ENCODE peak calls at places on chromosome 16, in five cellular contexts. L is psoas muscle, U is ovary, N is mucosa of descending colon, F is A549. B is an unnamed sample.

GRCh38 chr16:84005391-84005790 is 37.2 kb downstream of the SLC38A8 start:
- DNase-seq in N (no peak), F (no peak), L (no peak), U (no peak), B (no peak)

GRCh38 chr16:77775911-77776909 is 12.2 kb upstream of the VAT1L start:
- DNase-seq in L (no peak), F (no peak), U (no peak), N (no peak), B (peak)

GRCh38 chr16:9647981-9648701 is 534.1 kb downstream of the GRIN2A start:
- DNase-seq in L (no peak), F (peak), N (no peak), U (no peak), B (no peak)

GRCh38 chr16:17668411-17668810 is 197.7 kb upstream of the XYLT1 start:
- DNase-seq in U (no peak), N (no peak), L (no peak), F (no peak), B (no peak)

GRCh38 chr16:71894229-71894920 is 956 bp upstream of the IST1 start:
- DNase-seq in F (no peak), N (peak), U (peak), L (peak), B (peak)

GRCh38 chr16:83118365-83118764 is 491.6 kb downstream of the CDH13 start:
- DNase-seq in F (no peak), N (no peak), U (no peak), L (no peak), B (no peak)

GRCh38 chr16:72073831-72074230 is 10.8 kb downstream of the HPR start:
- DNase-seq in U (peak), L (no peak), F (no peak), N (no peak), B (no peak)

GRCh38 chr16:79415983-79416641 is 184.4 kb downstream of the MAF start:
- DNase-seq in F (no peak), U (no peak), L (no peak), N (no peak), B (no peak)

GRCh38 chr16:82379601-82380000 is 209.6 kb upstream of the MPHOSPH6 start:
- DNase-seq in U (no peak), L (no peak), F (no peak), N (no peak), B (no peak)

GRCh38 chr16:51327001-51327400 is 175.9 kb upstream of the SALL1 start:
- DNase-seq in U (no peak), F (no peak), L (no peak), N (no peak), B (no peak)
- H3K4me3 ChIP-seq in U (no peak), F (no peak), L (no peak), N (no peak), B (no peak)

GRCh38 chr16:69166946-69167930 is 19.7 kb upstream of the SNTB2 start:
- DNase-seq in N (no peak), U (no peak), F (no peak), L (no peak), B (no peak)

GRCh38 chr16:69165584-69165983 is 21.4 kb upstream of the SNTB2 start:
- DNase-seq in N (no peak), U (no peak), L (no peak), F (no peak), B (no peak)

GRCh38 chr16:69169607-69170352 is 17.2 kb upstream of the SNTB2 start:
- DNase-seq in L (no peak), N (no peak), U (no peak), F (no peak), B (no peak)

GRCh38 chr16:69169051-69169450 is 17.9 kb upstream of the SNTB2 start:
- DNase-seq in U (no peak), N (no peak), F (no peak), L (no peak), B (no peak)

DNA sequence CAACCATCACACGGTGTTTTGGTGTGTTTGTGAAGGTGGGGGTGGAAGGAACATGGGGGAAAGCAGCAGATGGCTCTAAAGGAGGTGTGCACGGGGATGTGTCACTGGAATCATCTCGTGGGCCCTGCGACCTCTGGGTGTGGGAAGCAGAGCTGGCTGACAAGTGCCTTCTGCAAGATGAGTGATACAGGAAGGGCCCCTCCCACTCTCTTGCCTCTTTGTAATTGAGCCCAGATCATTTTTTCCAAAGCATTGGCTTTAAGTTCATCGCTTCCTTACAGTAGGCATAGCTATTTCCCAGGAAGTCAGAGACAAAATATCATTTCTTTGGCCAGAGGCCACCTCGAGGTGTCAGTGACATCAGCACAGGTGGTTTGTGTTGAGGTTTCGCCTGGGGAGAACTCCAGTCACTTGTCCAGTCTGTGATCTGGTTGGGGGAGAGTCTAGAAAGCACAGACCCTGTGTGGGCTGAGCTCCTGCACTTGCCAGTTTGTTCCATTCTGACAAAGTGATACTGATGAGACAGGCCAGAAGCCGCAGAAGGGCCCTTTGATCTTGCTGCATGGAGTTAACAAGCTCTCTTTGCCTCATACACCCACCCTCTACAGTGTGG is 20.6 kb upstream of the SNTB2 start:
- DNase-seq in U (no peak), F (no peak), N (no peak), L (no peak), B (no peak)
- H3K4me3 ChIP-seq in U (no peak), F (no peak), N (no peak), L (no peak), B (no peak)

DNA sequence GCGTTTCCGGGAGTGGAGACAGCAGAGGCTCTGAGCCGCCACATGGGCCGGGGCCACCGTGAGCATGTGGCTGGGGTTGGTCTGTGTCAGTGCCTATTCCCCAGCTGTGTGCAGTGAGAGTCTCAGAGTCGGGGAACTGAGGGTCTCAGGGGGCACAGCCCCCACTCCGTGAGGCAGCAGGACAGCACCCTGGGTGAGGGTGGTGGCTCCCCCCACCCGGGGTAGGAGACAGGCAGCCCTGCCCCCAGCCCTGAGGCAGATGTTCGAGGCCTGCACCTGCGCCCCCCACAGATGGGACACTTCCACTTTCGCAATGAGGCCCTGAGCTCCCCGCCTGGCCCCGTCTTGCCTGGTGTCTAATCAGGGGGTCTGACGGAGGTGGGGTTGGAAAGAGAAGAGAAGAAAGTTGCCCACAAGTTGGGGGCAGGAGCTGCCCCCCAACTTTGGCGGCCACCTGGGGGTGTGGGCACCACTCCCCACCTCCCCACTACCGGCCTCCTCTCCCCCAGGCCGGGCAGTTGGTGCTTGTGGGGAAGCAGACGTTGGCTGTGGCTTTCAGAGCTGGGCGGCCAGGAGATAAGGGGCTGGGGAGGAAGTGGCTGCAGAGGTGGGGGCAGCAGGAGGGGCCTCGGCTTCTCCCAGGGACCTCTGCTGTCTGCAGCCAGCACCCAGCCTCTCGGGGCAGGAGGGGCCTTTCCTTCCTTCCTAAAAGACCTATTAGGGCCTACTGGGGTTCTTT is 1.8 kb upstream of the CBFA2T3 start:
- DNase-seq in F (no peak), L (no peak), N (peak), U (no peak), B (no peak)
- H3K4me3 ChIP-seq in F (no peak), L (no peak), N (no peak), U (no peak), B (no peak)

GRCh38 chr16:641326-642188 is at the start of gene MCRIP2:
- DNase-seq in N (peak), F (peak), L (peak), U (peak), B (peak)
- H3K4me3 ChIP-seq in N (peak), F (peak), L (peak), U (peak), B (peak)

B was measured in right lobe of liver.